ENCODE peak calls at places on chromosomes 1 and 21, in five cellular contexts. E is IMR-90; S is endothelial cell of umbilical vein; Y is CD8-positive, alpha-beta T cell; J is upper lobe of right lung. A is an unnamed sample.
A peak's percentile ranks its signal among the peaks of the same experiment; 100 is the strongest.

GRCh38 chr1:42841010-42841409 is 5.4 kb upstream of the ZNF691 start:
- DNase-seq in S (no peak), E (peak; percentile 17), Y (no peak), J (no peak), A (no peak)

GRCh38 chr1:4689271-4689935 is 35.0 kb downstream of the AJAP1 start:
- DNase-seq in S (no peak), J (no peak), Y (no peak), E (no peak), A (no peak)

GRCh38 chr1:177620636-177621190 is 349.1 kb downstream of the SEC16B start:
- DNase-seq in Y (no peak), S (no peak), J (no peak), E (peak; percentile 3), A (peak; percentile 70)

GRCh38 chr1:158999301-159000069 is 10.2 kb upstream of the IFI16 start:
- DNase-seq in S (peak; percentile 95), Y (no peak), J (no peak), E (peak; percentile 88), A (peak; percentile 84)

GRCh38 chr1:86621286-86621685 is 74.4 kb downstream of the CLCA4 start:
- DNase-seq in J (no peak), S (no peak), E (no peak), Y (no peak), A (no peak)

GRCh38 chr1:7579831-7580804 is 191.0 kb upstream of the VAMP3 start:
- DNase-seq in E (no peak), J (peak; percentile 50), Y (no peak), S (no peak), A (no peak)

GRCh38 chr1:21935891-21936365 is 1.2 kb downstream of the HSPG2 start:
- DNase-seq in E (no peak), J (no peak), Y (no peak), S (peak; percentile 44), A (peak; percentile 69)

GRCh38 chr1:180563013-180563827 is 4.5 kb downstream of the OVAAL start:
- DNase-seq in E (peak; percentile 77), Y (no peak), J (no peak), S (peak; percentile 65), A (peak; percentile 69)

GRCh38 chr21:45388011-45388521 is 16.9 kb upstream of the COL18A1 start:
- DNase-seq in J (peak; percentile 54), S (no peak), E (no peak), Y (no peak), A (no peak)

DNA sequence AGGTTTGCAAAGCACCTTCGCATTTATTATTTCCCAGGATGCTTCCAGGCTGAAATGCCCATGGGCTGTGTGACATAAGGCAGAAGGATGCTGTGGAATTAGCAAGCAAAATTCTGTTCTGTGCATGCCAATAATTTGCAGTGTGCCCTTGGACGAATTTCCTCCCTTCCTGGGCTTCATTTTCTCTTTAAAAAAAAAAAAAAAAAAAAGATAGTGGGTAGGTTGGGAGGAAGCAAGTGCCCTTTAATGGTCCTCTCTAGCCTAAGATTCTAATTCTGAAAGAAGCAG is 2.5 kb upstream of the ID3 start:
- DNase-seq in J (no peak), S (no peak), Y (no peak), E (no peak), A (no peak)
- H3K4me3 ChIP-seq in J (peak overlapping the region; percentile 28), S (peak overlapping the region; percentile 1), Y (no peak overlapping the region), E (no peak overlapping the region), A (no peak overlapping the region)

DNA sequence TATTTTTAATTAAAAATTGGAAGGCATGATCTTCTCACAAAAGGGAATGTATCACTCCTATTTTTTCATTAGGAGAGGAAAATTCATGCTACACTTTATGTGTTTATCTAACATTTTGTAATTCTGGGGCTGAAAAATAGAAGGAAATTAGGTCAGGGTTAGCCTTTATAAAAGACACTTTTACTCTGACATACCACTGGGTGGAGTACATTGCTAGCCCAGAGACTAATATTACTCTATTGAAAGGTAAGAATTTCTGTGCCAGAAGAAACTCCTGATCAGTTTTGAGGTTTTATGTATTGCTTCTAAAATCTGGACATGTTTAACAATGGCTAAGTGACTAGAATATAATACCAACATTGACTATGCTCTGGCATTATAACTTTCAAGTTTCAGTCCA is 724.6 kb downstream of the USP25 start:
- DNase-seq in E (no peak), J (no peak), Y (no peak), S (peak; percentile 49), A (peak; percentile 14)
- TF ChIP-seq CTCF in E (no peak), J (no peak), Y (no peak), S (no peak), A (peak; percentile 49)

GRCh38 chr1:192578144-192578909 is 2.8 kb downstream of the RGS1 start:
- DNase-seq in S (no peak), E (no peak), J (no peak), Y (no peak), A (no peak)
- H3K4me3 ChIP-seq in S (no peak overlapping the region), E (no peak overlapping the region), J (peak overlapping the region; percentile 37), Y (no peak overlapping the region), A (no peak overlapping the region)

GRCh38 chr21:41506526-41507520 is 1.1 kb downstream of the TMPRSS2 start:
- DNase-seq in E (no peak), Y (no peak), S (no peak), J (peak; percentile 83), A (peak; percentile 34)
- TF ChIP-seq CTCF in E (no peak), Y (no peak), S (no peak), J (no peak), A (no peak)

GRCh38 chr21:15065381-15066230 is 806 bp upstream of the NRIP1 start:
- DNase-seq in J (peak; percentile 90), S (peak; percentile 67), E (peak; percentile 86), Y (peak; percentile 65), A (peak; percentile 73)

GRCh38 chr21:15063081-15063820 is 1.5 kb downstream of the NRIP1 start:
- DNase-seq in E (peak; percentile 18), S (peak; percentile 47), J (no peak), Y (peak; percentile 7), A (peak; percentile 74)

GRCh38 chr21:15064576-15065380 is at the start of gene NRIP1:
- DNase-seq in J (peak; percentile 97), Y (peak; percentile 74), E (peak; percentile 87), S (peak; percentile 92), A (peak; percentile 93)

GRCh38 chr21:15063821-15064575 is 802 bp downstream of the NRIP1 start:
- DNase-seq in E (no peak), Y (no peak), J (peak; percentile 82), S (no peak), A (peak; percentile 37)

GRCh38 chr21:15066231-15066577 is 1.4 kb upstream of the NRIP1 start:
- DNase-seq in E (no peak), J (no peak), Y (no peak), S (peak; percentile 54), A (peak; percentile 39)
- H3K4me3 ChIP-seq in E (peak overlapping the region; percentile 99), J (peak overlapping the region; percentile 83), Y (peak overlapping the region; percentile 75), S (peak overlapping the region; percentile 92), A (peak overlapping the region; percentile 64)

DNA sequence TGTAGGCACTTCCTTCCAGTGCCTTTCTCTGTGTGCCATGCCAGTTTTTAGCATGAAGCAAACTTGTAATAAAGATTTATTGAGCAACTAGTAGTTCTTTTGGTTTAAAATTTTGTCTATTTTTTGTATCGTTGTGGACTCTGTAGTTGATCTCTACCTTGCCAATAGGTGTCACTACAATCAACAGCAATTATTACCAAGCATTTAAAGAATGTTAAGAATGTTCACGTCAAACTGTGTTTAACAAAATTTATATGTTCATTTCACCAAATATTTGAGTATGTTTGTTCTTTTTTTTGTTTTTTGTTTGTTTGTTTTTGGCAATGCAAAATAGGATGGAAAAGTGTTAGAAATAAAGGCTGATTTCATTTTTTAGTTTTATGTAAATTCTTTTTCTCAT is 208.1 kb downstream of the PATJ start:
- DNase-seq in Y (no peak), J (no peak), E (no peak), S (peak; percentile 19), A (peak; percentile 36)
- TF ChIP-seq CTCF in Y (no peak), J (peak; percentile 14), E (peak; percentile 3), S (peak; percentile 10), A (peak; percentile 43)

GRCh38 chr1:23575226-23575810 is 16.0 kb upstream of the ID3 start:
- DNase-seq in J (no peak), E (no peak), S (no peak), Y (no peak), A (no peak)
- H3K4me3 ChIP-seq in J (no peak overlapping the region), E (no peak overlapping the region), S (no peak overlapping the region), Y (no peak overlapping the region), A (no peak overlapping the region)

GRCh38 chr1:163170331-163170730 is 32.4 kb downstream of the RGS5 start:
- DNase-seq in E (peak; percentile 18), Y (no peak), J (no peak), S (no peak), A (no peak)

GRCh38 chr1:163172596-163172995 is 30.1 kb downstream of the RGS5 start:
- DNase-seq in J (no peak), S (no peak), Y (no peak), E (no peak), A (no peak)

GRCh38 chr1:163169553-163169952 is 33.2 kb downstream of the RGS5 start:
- DNase-seq in Y (no peak), S (no peak), J (no peak), E (no peak), A (no peak)

GRCh38 chr1:163171826-163172225 is 30.9 kb downstream of the RGS5 start:
- DNase-seq in Y (no peak), J (no peak), S (peak; percentile 66), E (no peak), A (no peak)

GRCh38 chr1:163170975-163171676 is 31.6 kb downstream of the RGS5 start:
- DNase-seq in J (no peak), E (peak; percentile 47), Y (no peak), S (peak; percentile 69), A (peak; percentile 10)
- TF ChIP-seq CTCF in J (peak; percentile 39), E (peak; percentile 51), Y (no peak), S (peak; percentile 49), A (peak; percentile 44)

GRCh38 chr21:29648710-29649240 is 291.0 kb downstream of the GRIK1 start:
- DNase-seq in S (no peak), J (no peak), E (no peak), Y (no peak), A (no peak)

GRCh38 chr21:29642551-29643245 is 297.1 kb downstream of the GRIK1 start:
- DNase-seq in Y (no peak), S (no peak), J (no peak), E (no peak), A (no peak)

GRCh38 chr21:29643289-29643688 is 296.5 kb downstream of the GRIK1 start:
- DNase-seq in E (no peak), S (no peak), J (no peak), Y (no peak), A (no peak)

GRCh38 chr21:29647353-29647781 is 292.4 kb downstream of the GRIK1 start:
- DNase-seq in S (peak; percentile 40), E (peak; percentile 97), Y (no peak), J (no peak), A (no peak)

DNA sequence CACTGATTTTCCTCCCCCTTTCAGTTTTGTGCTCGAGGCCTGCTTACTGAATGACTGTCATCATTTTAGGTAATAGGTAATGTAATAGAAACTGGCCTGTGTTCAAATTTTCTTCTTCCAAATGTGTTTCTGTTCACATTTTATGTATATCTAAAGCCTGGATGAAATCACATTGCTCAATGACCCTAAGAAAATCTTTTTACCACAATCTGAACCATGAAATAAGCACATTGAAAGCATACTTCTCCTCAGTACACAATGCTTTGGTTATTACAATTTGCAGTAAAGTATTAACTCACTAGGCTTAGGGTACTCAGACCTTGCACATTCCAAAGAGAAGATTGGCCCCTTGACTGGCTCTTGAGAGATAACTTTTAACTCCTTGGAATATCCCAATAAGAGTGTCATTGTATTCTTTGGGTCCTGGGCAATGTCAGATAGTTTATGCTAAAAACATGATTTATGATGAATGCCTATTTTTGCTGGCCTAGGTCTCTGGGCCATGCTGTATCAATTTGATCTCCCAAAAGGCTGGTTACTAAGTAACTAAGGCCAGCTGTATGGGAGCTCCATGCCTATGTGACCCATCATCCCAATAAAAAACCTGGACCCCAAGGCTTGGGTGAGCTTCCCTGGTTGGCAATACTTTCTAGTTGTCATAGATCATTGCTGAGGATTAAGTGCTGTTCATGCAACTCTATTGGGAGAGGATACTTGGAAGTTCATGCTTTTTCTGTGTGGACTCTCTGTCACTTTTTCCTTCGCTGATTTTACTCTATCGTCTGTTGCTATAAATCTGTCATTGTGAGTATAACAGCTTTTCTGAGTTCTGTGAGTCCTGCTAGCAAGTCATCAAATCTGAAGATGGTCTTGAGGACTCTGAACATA is 293.9 kb downstream of the GRIK1 start:
- DNase-seq in J (no peak), E (no peak), S (no peak), Y (no peak), A (no peak)
- H3K4me3 ChIP-seq in J (no peak overlapping the region), E (no peak overlapping the region), S (no peak overlapping the region), Y (no peak overlapping the region), A (no peak overlapping the region)